ENCODE peak calls at places on chromosomes 12 and 14, in seven cellular contexts. K, V, P, O, G, W and A are unnamed samples.

GRCh38 chr14:101062065-101062450 is 158.5 kb upstream of the RTL1 start:
- DNase-seq in K (no peak), V (no peak), P (no peak), O (no peak), G (no peak), W (no peak), A (no peak)

GRCh38 chr12:108696111-108696995 is 35.0 kb downstream of the CORO1C start:
- DNase-seq in K (no peak), V (no peak), P (peak), O (no peak), G (no peak), W (peak), A (no peak)

GRCh38 chr12:92938018-92938417 is 8.9 kb upstream of the EEA1 start:
- DNase-seq in K (no peak), V (no peak), P (no peak), O (no peak), G (no peak), W (no peak), A (no peak)

GRCh38 chr14:71471604-71472003 is 460.6 kb upstream of the RGS6 start:
- DNase-seq in K (no peak), V (no peak), P (no peak), O (no peak), G (no peak), W (no peak), A (no peak)

GRCh38 chr12:68428724-68429580 is 96.8 kb upstream of the MDM1 start:
- DNase-seq in K (no peak), V (no peak), P (no peak), O (no peak), G (no peak), W (no peak), A (no peak)

GRCh38 chr12:18139989-18140596 is 50.1 kb upstream of the RERGL start:
- DNase-seq in K (no peak), V (peak), P (no peak), O (no peak), G (no peak), W (no peak), A (no peak)

GRCh38 chr12:106769546-106769945 is 4.9 kb upstream of the RIC8B start:
- DNase-seq in K (no peak), V (no peak), P (no peak), O (no peak), G (no peak), W (no peak), A (no peak)

GRCh38 chr14:37585101-37585479 is 10.0 kb downstream of the FOXA1 start:
- DNase-seq in K (no peak), V (no peak), P (no peak), O (no peak), G (no peak), W (no peak), A (no peak)

GRCh38 chr12:72307229-72307628 is 35.1 kb downstream of the TRHDE start:
- DNase-seq in K (no peak), V (no peak), P (no peak), O (no peak), G (no peak), W (no peak), A (no peak)

GRCh38 chr12:45349911-45350310 is 134.0 kb downstream of the ANO6 start:
- DNase-seq in K (no peak), V (no peak), P (no peak), O (no peak), G (no peak), W (no peak), A (no peak)

GRCh38 chr12:107436376-107436775 is 249.2 kb upstream of the PWP1 start:
- DNase-seq in K (no peak), V (no peak), P (no peak), O (no peak), G (no peak), W (no peak), A (no peak)

GRCh38 chr12:79337891-79338290 is 352.9 kb downstream of the PAWR start:
- DNase-seq in K (no peak), V (no peak), P (no peak), O (no peak), G (no peak), W (no peak), A (no peak)

GRCh38 chr14:59566725-59567124 is 9.9 kb downstream of the CCDC175 start:
- DNase-seq in K (no peak), V (no peak), P (no peak), O (no peak), G (no peak), W (no peak), A (no peak)

GRCh38 chr14:32075636-32076277 is 1.3 kb upstream of the ARHGAP5 start:
- DNase-seq in K (no peak), V (no peak), P (no peak), O (no peak), G (no peak), W (peak), A (no peak)

GRCh38 chr12:11545438-11546330 is 103.8 kb upstream of the ETV6 start:
- DNase-seq in K (peak), V (peak), P (no peak), O (no peak), G (no peak), W (no peak), A (no peak)

GRCh38 chr12:75389706-75390105 is 1.2 kb upstream of the GLIPR1L2 start:
- DNase-seq in K (no peak), V (peak), P (no peak), O (no peak), G (no peak), W (no peak), A (no peak)

GRCh38 chr12:69097619-69098368 is 141.6 kb upstream of the CPSF6 start:
- DNase-seq in K (no peak), V (no peak), P (no peak), O (no peak), G (no peak), W (peak), A (no peak)

GRCh38 chr12:26119391-26119981 is 5.4 kb downstream of the BHLHE41 start:
- DNase-seq in K (no peak), V (peak), P (peak), O (no peak), G (peak), W (no peak), A (no peak)

GRCh38 chr14:61872452-61872851 is 110.2 kb downstream of the SNAPC1 start:
- DNase-seq in K (no peak), V (no peak), P (no peak), O (no peak), G (no peak), W (no peak), A (no peak)

GRCh38 chr14:90999299-90999698 is 61.1 kb downstream of the RPS6KA5 start:
- DNase-seq in K (no peak), V (no peak), P (no peak), O (no peak), G (no peak), W (no peak), A (no peak)

GRCh38 chr14:35197015-35197414 is 74.7 kb downstream of the PRORP start:
- DNase-seq in K (no peak), V (no peak), P (no peak), O (no peak), G (peak), W (no peak), A (no peak)

GRCh38 chr14:63712123-63712522 is 15.7 kb downstream of the SGPP1 start:
- DNase-seq in K (no peak), V (no peak), P (no peak), O (no peak), G (no peak), W (no peak), A (no peak)

GRCh38 chr12:100017056-100017455 is 32.3 kb upstream of the ANKS1B start:
- DNase-seq in K (no peak), V (no peak), P (no peak), O (no peak), G (no peak), W (no peak), A (no peak)

GRCh38 chr12:105477873-105478272 is 147.4 kb downstream of the C12orf75 start:
- DNase-seq in K (no peak), V (no peak), P (peak), O (no peak), G (no peak), W (no peak), A (no peak)

GRCh38 chr12:32397703-32398102 is 1.7 kb upstream of the FGD4 start:
- DNase-seq in K (no peak), V (no peak), P (no peak), O (no peak), G (no peak), W (no peak), A (no peak)

GRCh38 chr12:57632369-57632897 is 568 bp downstream of the B4GALNT1 start:
- DNase-seq in K (no peak), V (peak), P (no peak), O (peak), G (no peak), W (no peak), A (no peak)

GRCh38 chr12:69578283-69578682 is 7.0 kb upstream of the CCT2 start:
- DNase-seq in K (no peak), V (no peak), P (no peak), O (no peak), G (no peak), W (no peak), A (no peak)

GRCh38 chr14:94355191-94355794 is 32.2 kb upstream of the SERPINA6 start:
- DNase-seq in K (no peak), V (no peak), P (no peak), O (peak), G (no peak), W (no peak), A (no peak)

GRCh38 chr12:87332987-87333761 is 696.0 kb downstream of the C12orf50 start:
- DNase-seq in K (no peak), V (no peak), P (no peak), O (no peak), G (no peak), W (no peak), A (no peak)

GRCh38 chr14:60965402-60965801 is 15.5 kb downstream of the TRMT5 start:
- DNase-seq in K (no peak), V (no peak), P (no peak), O (no peak), G (no peak), W (peak), A (no peak)

GRCh38 chr12:87813476-87814234 is 215.5 kb downstream of the C12orf50 start:
- DNase-seq in K (no peak), V (no peak), P (no peak), O (no peak), G (no peak), W (no peak), A (no peak)

GRCh38 chr12:56873382-56873781 is 60.8 kb downstream of the SDR9C7 start:
- DNase-seq in K (no peak), V (no peak), P (no peak), O (no peak), G (no peak), W (no peak), A (no peak)

DNA sequence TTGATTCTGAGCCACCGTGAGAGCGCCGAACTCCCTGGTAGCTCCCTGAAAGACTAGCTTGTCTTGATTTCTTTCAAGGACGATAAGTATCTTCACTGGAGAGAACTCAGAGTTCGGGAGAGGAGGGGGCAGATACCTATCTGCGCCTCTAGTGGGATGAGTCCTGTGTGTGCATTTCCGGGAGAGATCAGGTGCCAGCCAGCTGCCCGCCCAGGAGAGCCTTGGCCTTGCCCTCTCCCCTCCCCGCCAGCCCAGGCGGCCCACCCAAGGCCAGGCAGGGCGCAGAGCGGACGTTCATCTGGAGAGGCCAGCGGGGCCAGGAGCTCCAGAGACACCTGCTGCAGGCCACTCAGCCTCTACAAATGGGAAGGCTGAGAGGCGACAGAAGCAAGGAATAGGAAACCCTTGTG is 1.0 kb downstream of the CD9 start:
- DNase-seq in K (no peak), V (peak), P (no peak), O (no peak), G (no peak), W (no peak), A (no peak)
- H3K4me3 ChIP-seq in K (no peak), V (peak), P (peak), O (peak), G (peak), W (peak), A (peak)

GRCh38 chr14:24141030-24141880 is at the start of gene EMC9:
- DNase-seq in K (peak), V (peak), P (peak), O (peak), G (peak), W (peak), A (peak)

GRCh38 chr14:24136684-24137528 is 912 bp downstream of the PSME1 start:
- DNase-seq in K (no peak), V (no peak), P (no peak), O (peak), G (no peak), W (no peak), A (no peak)

GRCh38 chr14:24138396-24139271 is 2.6 kb downstream of the PSME1 start:
- DNase-seq in K (no peak), V (no peak), P (no peak), O (peak), G (no peak), W (no peak), A (no peak)

GRCh38 chr14:24137529-24138395 is 1.8 kb downstream of the PSME1 start:
- DNase-seq in K (no peak), V (no peak), P (no peak), O (no peak), G (no peak), W (no peak), A (no peak)

DNA sequence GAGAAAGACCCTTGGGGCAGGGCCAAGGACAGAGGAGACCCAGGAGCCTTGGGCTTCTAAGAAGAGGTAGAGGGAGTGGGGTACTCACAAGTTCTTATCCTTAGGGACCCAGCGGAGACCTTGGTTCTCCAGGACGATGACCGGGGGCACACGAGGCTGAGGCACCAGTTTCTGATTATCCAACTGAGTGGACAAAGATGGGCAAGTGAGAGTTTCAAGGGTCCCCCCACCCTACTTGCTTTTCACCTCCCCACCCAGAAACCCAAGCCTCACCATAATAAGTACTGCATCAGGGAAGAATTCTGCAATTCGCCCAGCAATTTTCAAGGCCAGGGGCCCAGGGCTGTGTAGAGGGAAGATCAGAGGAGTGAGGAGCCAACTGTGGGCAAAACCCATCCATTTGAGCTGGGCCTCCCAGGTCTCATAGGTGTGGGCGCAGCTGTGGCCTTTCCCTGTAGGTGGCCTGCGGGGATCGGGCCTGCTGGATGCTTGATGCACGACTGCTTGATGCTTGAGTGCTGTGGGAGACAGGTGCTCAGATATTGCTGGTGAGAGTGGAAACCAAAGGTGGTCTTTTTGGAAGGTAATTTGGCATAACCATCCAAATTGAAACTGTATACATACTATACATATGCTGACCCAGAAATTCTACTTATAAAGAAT is 2.0 kb downstream of the EMC9 start:
- DNase-seq in K (no peak), V (no peak), P (no peak), O (no peak), G (no peak), W (no peak), A (no peak)
- H3K4me3 ChIP-seq in K (no peak), V (no peak), P (no peak), O (no peak), G (peak), W (peak), A (no peak)

GRCh38 chr12:66117242-66117641 is 13.3 kb downstream of the LLPH start:
- DNase-seq in K (no peak), V (no peak), P (no peak), O (no peak), G (no peak), W (no peak), A (no peak)

GRCh38 chr12:66118240-66118891 is 12.2 kb downstream of the LLPH start:
- DNase-seq in K (no peak), V (no peak), P (no peak), O (no peak), G (no peak), W (no peak), A (no peak)

GRCh38 chr12:66120477-66120876 is 10.1 kb downstream of the LLPH start:
- DNase-seq in K (no peak), V (no peak), P (no peak), O (no peak), G (no peak), W (no peak), A (no peak)

GRCh38 chr12:66119229-66119869 is 11.2 kb downstream of the LLPH start:
- DNase-seq in K (no peak), V (no peak), P (no peak), O (no peak), G (no peak), W (no peak), A (no peak)

DNA sequence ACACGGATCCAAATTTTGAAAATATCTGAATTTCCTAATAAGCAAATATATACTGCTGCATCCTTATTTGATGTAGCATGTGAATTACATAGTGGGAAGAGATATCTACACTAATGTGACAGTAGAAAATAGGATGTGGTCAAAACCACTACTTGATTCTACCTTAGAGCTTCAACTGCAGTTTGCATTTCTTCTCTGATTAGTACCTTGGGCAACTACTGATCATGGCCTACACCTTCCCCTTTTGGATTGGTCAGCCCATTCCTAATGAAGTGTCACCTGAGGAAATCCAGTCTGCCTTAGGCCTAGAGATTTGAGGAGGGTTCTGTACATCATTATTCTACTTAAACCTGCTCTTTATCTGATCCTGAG is 10.7 kb downstream of the LLPH start:
- DNase-seq in K (no peak), V (no peak), P (no peak), O (no peak), G (no peak), W (no peak), A (no peak)
- H3K4me3 ChIP-seq in K (no peak), V (no peak), P (no peak), O (no peak), G (no peak), W (no peak), A (no peak)

GRCh38 chr12:55706840-55707671 is 648 bp downstream of the ITGA7 start:
- DNase-seq in K (no peak), V (no peak), P (no peak), O (no peak), G (no peak), W (no peak), A (no peak)

GRCh38 chr12:55703976-55704761 is 3.5 kb downstream of the ITGA7 start:
- DNase-seq in K (no peak), V (no peak), P (no peak), O (no peak), G (no peak), W (no peak), A (no peak)

GRCh38 chr12:55704824-55705780 is 2.6 kb downstream of the ITGA7 start:
- DNase-seq in K (no peak), V (no peak), P (no peak), O (no peak), G (no peak), W (no peak), A (no peak)

GRCh38 chr12:55707841-55708694 is at the start of gene ITGA7:
- DNase-seq in K (peak), V (peak), P (peak), O (peak), G (no peak), W (no peak), A (no peak)

GRCh38 chr12:55705802-55706402 is 1.8 kb downstream of the ITGA7 start:
- DNase-seq in K (no peak), V (peak), P (no peak), O (no peak), G (no peak), W (no peak), A (no peak)
- H3K4me3 ChIP-seq in K (no peak), V (no peak), P (no peak), O (no peak), G (no peak), W (no peak), A (peak)

DNA sequence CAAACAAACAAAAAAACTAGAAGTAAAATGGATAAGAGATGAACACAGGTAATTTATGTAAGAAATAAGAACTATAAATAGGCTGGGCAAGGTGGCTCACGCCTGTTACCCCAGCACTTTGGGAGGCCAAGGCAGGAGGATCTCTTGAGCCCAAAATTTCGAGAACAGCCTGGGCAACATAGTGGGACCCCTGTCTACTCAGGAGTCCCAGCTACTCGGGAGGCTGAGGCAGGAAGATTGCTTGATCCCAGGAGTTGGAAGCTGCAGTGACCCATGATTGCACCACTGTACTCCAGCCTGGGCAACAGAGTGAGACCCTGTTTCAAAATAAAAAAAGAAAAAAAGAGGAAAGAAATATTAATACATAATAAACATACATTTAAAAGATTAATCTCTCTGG is 22.7 kb upstream of the ABCD4 start:
- DNase-seq in K (no peak), V (no peak), P (no peak), O (no peak), G (no peak), W (no peak), A (no peak)
- H3K4me3 ChIP-seq in K (no peak), V (no peak), P (no peak), O (no peak), G (no peak), W (no peak), A (no peak)